ENCODE peak calls at places on chromosome 15, in six cellular contexts. G is HCT116, U is GM23338, V is neural progenitor cell, E is PC-3, F is OCI-LY7. K is an unnamed sample. For H4K20me1, the result is how much of the 10 kb centered on the place peaks cover.

GRCh38 chr15:20356444-20357138 is 185.0 kb downstream of the GOLGA6L6 start:
- DNase-seq in U (peak), E (peak), V (no peak), F (peak), G (peak), K (peak)

GRCh38 chr15:88246666-88247446 is 9.7 kb downstream of the NTRK3 start:
- DNase-seq in U (peak), G (peak), V (peak), F (peak), E (peak), K (peak)

GRCh38 chr15:54388746-54389145 is 410.5 kb downstream of the UNC13C start:
- DNase-seq in U (no peak), F (no peak), E (no peak), G (no peak), V (no peak), K (no peak)

GRCh38 chr15:80804970-80805495 is 25.9 kb downstream of the CEMIP start:
- DNase-seq in V (no peak), G (no peak), E (peak), U (peak), F (no peak), K (no peak)

GRCh38 chr15:40902605-40903561 is 8.6 kb downstream of the VPS18 start:
- DNase-seq in V (peak), G (no peak), U (no peak), E (no peak), F (peak), K (no peak)

GRCh38 chr15:68601206-68602197 is 22.7 kb downstream of the CORO2B start:
- DNase-seq in U (no peak), G (no peak), F (no peak), V (peak), E (no peak), K (no peak)

GRCh38 chr15:101013769-101014223 is 94.6 kb downstream of the LRRK1 start:
- DNase-seq in U (no peak), E (no peak), G (no peak), F (no peak), V (no peak), K (no peak)

GRCh38 chr15:97692317-97693015 is 268.0 kb upstream of the ARRDC4 start:
- DNase-seq in G (no peak), E (no peak), U (no peak), F (no peak), V (no peak), K (no peak)

GRCh38 chr15:99249270-99249817 is at the start of gene TTC23:
- DNase-seq in U (peak), F (peak), V (peak), G (peak), E (peak), K (peak)

GRCh38 chr15:89122532-89123525 is 34.6 kb downstream of the ABHD2 start:
- DNase-seq in G (no peak), U (no peak), E (peak), V (no peak), F (no peak), K (peak)

GRCh38 chr15:65146438-65146837 is 12.8 kb upstream of the PDCD7 start:
- DNase-seq in U (no peak), F (no peak), E (no peak), G (no peak), V (no peak), K (no peak)

GRCh38 chr15:34239151-34239761 is 14.4 kb downstream of the EMC4 start:
- DNase-seq in E (peak), G (peak), U (peak), V (no peak), F (no peak), K (peak)

GRCh38 chr15:92009162-92009561 is 155.7 kb downstream of the SLCO3A1 start:
- DNase-seq in V (no peak), G (no peak), E (no peak), F (no peak), U (no peak), K (no peak)

GRCh38 chr15:48631191-48631770 is 14.2 kb downstream of the FBN1 start:
- DNase-seq in G (no peak), V (peak), U (peak), F (no peak), E (no peak), K (peak)

GRCh38 chr15:80931721-80932609 is 57.7 kb downstream of the MESD start:
- DNase-seq in E (no peak), G (no peak), U (no peak), F (no peak), V (no peak), K (no peak)

GRCh38 chr15:70627734-70628541 is 135.4 kb downstream of the UACA start:
- DNase-seq in U (no peak), E (no peak), G (no peak), F (no peak), V (no peak), K (peak)

GRCh38 chr15:88878720-88879184 is 16.6 kb downstream of the HAPLN3 start:
- DNase-seq in F (peak), G (no peak), V (peak), U (peak), E (peak), K (peak)

GRCh38 chr15:61871926-61872522 is 188.2 kb downstream of the VPS13C start:
- DNase-seq in V (peak), G (peak), E (peak), F (peak), U (peak), K (peak)

GRCh38 chr15:68818088-68818670 is 2.5 kb downstream of the ANP32A start:
- DNase-seq in U (peak), G (no peak), E (peak), F (peak), V (peak), K (peak)

GRCh38 chr15:75776075-75776443 is 63.4 kb upstream of the CSPG4 start:
- DNase-seq in V (peak), E (peak), U (peak), G (peak), F (no peak), K (peak)

GRCh38 chr15:80489030-80489594 is 84.9 kb downstream of the ARNT2 start:
- DNase-seq in U (no peak), E (peak), F (no peak), G (no peak), V (no peak), K (peak)

GRCh38 chr15:75647370-75648155 is at the start of gene SNX33:
- DNase-seq in V (peak), F (peak), U (peak), E (peak), G (no peak), K (peak)

GRCh38 chr15:101178414-101178813 is 73.4 kb downstream of the CHSY1 start:
- DNase-seq in G (no peak), F (no peak), V (no peak), E (no peak), U (no peak), K (no peak)

GRCh38 chr15:52306270-52306669 is 10.7 kb upstream of the MYO5C start:
- DNase-seq in U (no peak), E (peak), F (no peak), V (no peak), G (no peak), K (peak)

GRCh38 chr15:43446344-43446743 is 46.6 kb downstream of the TP53BP1 start:
- DNase-seq in V (no peak), E (no peak), G (no peak), F (no peak), U (no peak), K (no peak)

GRCh38 chr15:48703544-48703943 is 58.0 kb upstream of the FBN1 start:
- DNase-seq in E (peak), G (no peak), U (no peak), F (no peak), V (no peak), K (peak)

GRCh38 chr15:65033659-65034269 is 4.3 kb upstream of the MTFMT start:
- DNase-seq in G (peak), E (peak), U (peak), F (peak), V (peak), K (peak)

GRCh38 chr15:68204776-68205557 is at the start of gene CALML4:
- DNase-seq in V (no peak), E (peak), F (no peak), U (peak), G (no peak), K (peak)

GRCh38 chr15:92614791-92615785 is 40.5 kb downstream of the FAM174B start:
- DNase-seq in E (no peak), G (no peak), F (no peak), V (no peak), U (no peak), K (no peak)

GRCh38 chr15:62758126-62758951 is 284.2 kb upstream of the TPM1 start:
- DNase-seq in E (peak), V (peak), U (peak), F (no peak), G (no peak), K (peak)

GRCh38 chr15:73686781-73687256 is 2.6 kb downstream of the CD276 start:
- DNase-seq in U (no peak), E (peak), F (no peak), V (no peak), G (no peak), K (peak)

GRCh38 chr15:38069001-38069400 is 134.6 kb downstream of the TMCO5A start:
- DNase-seq in U (no peak), G (no peak), E (peak), F (peak), V (peak), K (peak)

DNA sequence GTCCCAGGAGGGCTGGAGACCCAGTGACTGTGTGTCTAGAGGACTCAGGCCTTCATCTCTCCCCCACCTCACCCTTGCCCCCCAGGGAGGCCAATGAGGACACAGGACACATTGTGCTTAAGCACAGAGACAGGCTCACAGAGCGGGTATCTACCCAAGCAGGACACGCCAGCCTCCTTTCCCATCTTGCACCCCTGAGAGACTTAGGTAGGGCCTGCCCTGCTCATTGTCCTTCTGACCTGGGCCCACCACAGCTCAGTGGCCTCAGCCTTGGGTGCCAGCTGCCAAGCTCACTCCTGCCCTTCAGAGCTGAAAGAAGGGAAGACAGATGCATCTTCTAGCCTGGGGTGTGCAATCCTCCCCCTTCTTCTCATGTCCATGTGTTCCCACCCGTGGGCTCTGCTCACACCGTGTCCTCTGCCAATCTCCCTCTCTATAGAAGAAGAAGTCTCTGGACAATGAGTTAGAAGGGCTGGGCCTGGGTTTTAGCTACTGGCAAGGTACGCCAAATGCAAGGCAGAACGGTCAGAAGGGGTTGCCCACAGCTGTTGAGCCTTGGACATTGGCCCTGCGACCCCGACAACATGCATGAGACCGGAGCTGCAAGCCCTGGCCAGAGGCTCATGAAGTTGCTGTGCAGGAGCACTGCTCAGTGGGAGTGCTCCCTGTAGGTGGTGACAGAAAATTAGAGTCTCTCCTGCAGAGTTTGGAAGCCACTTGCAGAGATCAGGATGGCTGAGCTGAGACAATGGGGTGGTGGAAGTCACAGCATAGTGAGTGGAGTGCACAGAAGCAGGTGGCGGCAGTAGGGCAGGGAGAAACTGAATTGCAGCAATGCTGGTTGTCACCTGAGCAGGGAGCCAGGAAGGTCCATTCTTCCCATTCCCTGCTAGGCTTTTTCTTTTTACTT is 32.8 kb downstream of the ACSBG1 start:
- DNase-seq in U (no peak), G (no peak), E (no peak), V (no peak), F (no peak), K (no peak)
- TF ChIP-seq EZH2phosphoT487 in U (no peak), G (no peak), E (no peak), V (no peak), F (no peak), K (no peak)

GRCh38 chr15:77596821-77597803 is 35.6 kb downstream of the LINGO1 start:
- DNase-seq in U (no peak), E (no peak), V (peak), F (no peak), G (no peak), K (no peak)

GRCh38 chr15:77591960-77592613 is 40.6 kb downstream of the LINGO1 start:
- DNase-seq in F (no peak), G (no peak), U (no peak), V (peak), E (no peak), K (no peak)

GRCh38 chr15:77597804-77598453 is 34.8 kb downstream of the LINGO1 start:
- DNase-seq in V (no peak), U (no peak), E (no peak), G (no peak), F (no peak), K (peak)

GRCh38 chr15:77592768-77593167 is 39.9 kb downstream of the LINGO1 start:
- DNase-seq in G (no peak), V (no peak), U (no peak), E (no peak), F (no peak), K (no peak)

DNA sequence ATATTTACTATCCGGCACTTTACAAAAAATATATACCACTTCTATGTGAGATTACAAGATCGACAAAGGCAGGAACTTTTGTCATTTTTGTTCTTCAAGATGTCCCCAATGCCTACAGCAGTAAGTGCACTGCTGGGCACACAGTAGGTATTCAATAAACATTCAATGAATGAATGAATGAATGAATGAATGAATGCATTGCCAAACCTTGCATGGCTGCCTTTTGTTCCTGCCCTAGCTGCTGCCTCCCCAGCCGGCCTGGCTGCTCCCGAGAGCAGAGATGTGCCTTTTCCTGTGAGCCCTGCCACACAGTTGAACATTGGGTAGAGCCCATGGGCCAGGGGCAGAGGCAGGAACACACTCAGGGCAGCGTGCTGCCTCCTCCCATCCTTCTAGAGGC is 37.5 kb downstream of the LINGO1 start:
- DNase-seq in V (no peak), G (no peak), E (no peak), F (no peak), U (no peak), K (no peak)
- H4K20me1 ChIP-seq in V (under half), G (under half), E (under half), F (under half), U (under half), K (under half)

GRCh38 chr15:86193716-86194408 is 114.2 kb downstream of the AGBL1 start:
- DNase-seq in U (no peak), E (no peak), F (no peak), G (no peak), V (no peak), K (no peak)
- TF ChIP-seq EZH2phosphoT487 in U (no peak), E (no peak), F (no peak), G (no peak), V (no peak), K (no peak)

DNA sequence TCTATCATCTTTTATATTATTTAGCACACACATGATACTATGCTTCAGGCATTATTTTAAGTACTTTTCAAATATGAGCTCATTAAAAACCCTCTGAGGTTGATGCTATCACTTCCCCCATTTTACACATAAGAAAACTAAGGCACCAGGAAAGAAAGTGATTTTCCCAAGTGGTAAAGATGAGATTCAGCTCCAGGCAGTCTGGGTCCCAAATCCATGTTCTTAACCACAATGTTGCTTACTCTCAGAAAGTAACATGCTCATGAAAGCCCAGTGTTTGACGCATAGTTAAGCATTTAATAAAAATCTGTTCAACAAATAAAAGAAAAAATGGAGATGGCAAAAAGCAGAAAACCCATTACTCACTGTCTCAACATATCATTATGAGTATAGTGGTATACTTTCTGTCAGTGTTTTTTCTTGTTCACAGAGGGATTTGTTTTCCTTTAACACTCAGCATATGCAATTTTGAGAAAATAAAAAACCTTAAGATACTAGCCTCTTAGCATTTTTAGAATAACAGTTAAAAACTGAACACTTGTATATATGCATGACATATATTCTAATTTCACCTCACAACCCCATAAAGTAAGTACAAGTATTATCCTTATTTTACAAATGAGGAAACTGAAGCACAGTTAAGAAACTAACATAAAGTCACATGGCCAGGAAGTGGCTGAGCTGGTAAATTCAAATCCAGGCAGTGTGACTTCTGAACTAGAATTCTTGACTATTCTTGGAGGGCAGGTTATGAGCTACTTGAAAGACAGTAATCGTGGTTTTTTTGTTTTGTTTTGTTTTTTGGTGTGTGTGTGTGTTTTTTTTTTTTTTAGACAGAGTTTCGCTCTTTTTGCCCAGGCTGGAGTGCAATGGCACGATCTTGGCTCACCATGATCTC is 10.4 kb downstream of the PEAK1 start:
- DNase-seq in E (no peak), F (peak), G (no peak), U (no peak), V (no peak), K (no peak)
- H4K20me1 ChIP-seq in E (under half), F (under half), G (under half), U (under half), V (under half), K (under half)

GRCh38 chr15:82768414-82769081 is 37.3 kb downstream of the FSD2 start:
- DNase-seq in G (no peak), F (no peak), U (no peak), V (no peak), E (peak), K (peak)
- TF ChIP-seq EZH2phosphoT487 in G (no peak), F (no peak), U (no peak), V (no peak), E (no peak), K (no peak)

GRCh38 chr15:79314186-79314585 is 3.3 kb downstream of the TMED3 start:
- DNase-seq in V (no peak), E (no peak), U (no peak), F (no peak), G (no peak), K (no peak)
- H4K20me1 ChIP-seq in V (under half), E (under half), U (under half), F (under half), G (under half), K (under half)

GRCh38 chr15:49758856-49759255 is 138.0 kb downstream of the DTWD1 start:
- DNase-seq in V (no peak), G (no peak), F (no peak), E (peak), U (no peak), K (no peak)
- TF ChIP-seq EZH2phosphoT487 in V (no peak), G (no peak), F (no peak), E (no peak), U (no peak), K (no peak)

GRCh38 chr15:56968256-56968655 is 49.8 kb downstream of the TCF12 start:
- DNase-seq in F (no peak), G (no peak), E (no peak), U (no peak), V (no peak), K (no peak)
- H4K20me1 ChIP-seq in F (under half), G (under half), E (under half), U (under half), V (half or more), K (under half)

DNA sequence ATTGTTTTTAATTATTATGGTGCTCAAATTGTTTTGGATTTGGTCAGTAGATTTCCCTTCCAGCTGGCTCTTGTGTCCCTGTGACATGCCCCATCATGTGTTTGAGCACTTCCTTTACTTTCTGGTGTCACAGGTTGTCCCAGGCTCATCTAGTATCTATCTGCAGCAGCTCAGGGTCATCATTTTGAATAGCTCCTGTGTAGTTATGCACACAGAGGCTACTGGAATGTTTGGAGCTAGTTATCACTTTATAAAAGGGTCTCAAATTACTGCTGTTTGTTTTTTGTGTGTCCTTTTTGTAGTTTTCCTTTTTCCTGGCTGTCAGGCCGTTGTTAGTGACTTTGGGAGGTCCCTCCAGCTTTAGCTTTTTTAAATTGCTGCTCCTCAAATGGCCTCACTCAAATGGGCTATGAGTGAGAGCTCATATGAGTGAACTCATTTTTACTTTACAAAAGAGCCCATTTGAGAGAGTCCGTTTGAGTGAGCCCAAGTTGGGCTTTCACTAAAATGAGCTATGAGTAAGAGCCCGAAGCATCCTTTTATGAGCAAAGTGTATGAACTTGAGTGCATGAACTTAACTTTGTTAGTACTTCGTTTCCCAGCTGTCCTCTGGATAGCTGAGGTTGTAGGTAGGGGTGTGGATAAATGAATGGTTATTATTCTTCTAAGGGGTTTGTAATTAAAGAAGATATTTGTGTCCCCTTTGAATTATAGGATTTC is 43.8 kb downstream of the SQOR start:
- DNase-seq in G (no peak), U (no peak), F (no peak), E (no peak), V (no peak), K (no peak)
- TF ChIP-seq EZH2phosphoT487 in G (no peak), U (no peak), F (no peak), E (no peak), V (no peak), K (no peak)